ENCODE peak calls at places on chromosomes 6 and 20, in nine cellular contexts. W, H, A, E, I, D, O, U and K are unnamed samples.

GRCh38 chr6:31826793-31827285 is 699 bp upstream of the HSPA1B start:
- DNase-seq in W (peak; percentile 89), H (no peak), A (no peak), E (peak; percentile 87), I (peak; percentile 88), D (peak; percentile 89), O (no peak), U (peak; percentile 62), K (no peak)

GRCh38 chr20:11734431-11734830 is 183.3 kb upstream of the BTBD3 start:
- DNase-seq in W (no peak), H (no peak), A (no peak), E (no peak), I (no peak), D (no peak), O (no peak), U (no peak), K (no peak)

GRCh38 chr6:147166360-147166944 is 37.8 kb upstream of the STXBP5 start:
- DNase-seq in W (no peak), H (peak; percentile 48), A (no peak), E (peak; percentile 36), I (peak; percentile 52), D (no peak), O (no peak), U (no peak), K (peak; percentile 61)

GRCh38 chr20:37980383-37980782 is 52.9 kb downstream of the TTI1 start:
- DNase-seq in W (no peak), H (no peak), A (no peak), E (no peak), I (no peak), D (no peak), O (no peak), U (no peak), K (no peak)

GRCh38 chr6:7296602-7297001 is 16.4 kb downstream of the SSR1 start:
- DNase-seq in W (no peak), H (no peak), A (no peak), E (no peak), I (no peak), D (no peak), O (no peak), U (no peak), K (no peak)

GRCh38 chr6:16570221-16570553 is 191.1 kb downstream of the ATXN1 start:
- DNase-seq in W (no peak), H (no peak), A (no peak), E (no peak), I (no peak), D (no peak), O (no peak), U (no peak), K (no peak)

GRCh38 chr6:84052204-84052882 is 18.8 kb downstream of the MRAP2 start:
- DNase-seq in W (peak; percentile 87), H (peak; percentile 71), A (no peak), E (peak; percentile 34), I (peak; percentile 68), D (peak; percentile 69), O (no peak), U (peak; percentile 47), K (peak; percentile 87)

GRCh38 chr6:79570802-79571367 is 33.7 kb upstream of the LCA5 start:
- DNase-seq in W (peak; percentile 47), H (no peak), A (no peak), E (peak; percentile 61), I (peak; percentile 54), D (no peak), O (no peak), U (no peak), K (peak; percentile 51)

GRCh38 chr6:51655517-51655916 is 431.9 kb downstream of the PKHD1 start:
- DNase-seq in W (no peak), H (no peak), A (no peak), E (no peak), I (no peak), D (no peak), O (no peak), U (no peak), K (no peak)

GRCh38 chr6:166707045-166707444 is 80.0 kb upstream of the RPS6KA2 start:
- DNase-seq in W (peak; percentile 33), H (peak; percentile 43), A (peak; percentile 12), E (no peak), I (peak; percentile 31), D (peak; percentile 57), O (no peak), U (peak; percentile 81), K (peak; percentile 5)

GRCh38 chr6:39239527-39240154 is 10.4 kb upstream of the KCNK5 start:
- DNase-seq in W (no peak), H (no peak), A (no peak), E (no peak), I (no peak), D (no peak), O (no peak), U (no peak), K (no peak)

GRCh38 chr20:19241440-19241839 is 29.0 kb downstream of the SLC24A3 start:
- DNase-seq in W (no peak), H (no peak), A (no peak), E (no peak), I (no peak), D (no peak), O (no peak), U (no peak), K (no peak)

GRCh38 chr6:3706547-3707467 is 44.7 kb downstream of the PXDC1 start:
- DNase-seq in W (no peak), H (peak; percentile 24), A (no peak), E (no peak), I (peak; percentile 61), D (no peak), O (no peak), U (no peak), K (no peak)

GRCh38 chr6:96899019-96899418 is 1.3 kb upstream of the NDUFAF4 start:
- DNase-seq in W (peak; percentile 54), H (peak; percentile 44), A (no peak), E (peak; percentile 60), I (peak; percentile 68), D (no peak), O (no peak), U (no peak), K (peak; percentile 36)

GRCh38 chr6:92354270-92354831 is 1065.0 kb downstream of the EPHA7 start:
- DNase-seq in W (no peak), H (no peak), A (no peak), E (no peak), I (no peak), D (no peak), O (no peak), U (no peak), K (peak; percentile 6)

GRCh38 chr20:15699431-15700146 is 873.7 kb downstream of the KIF16B start:
- DNase-seq in W (no peak), H (no peak), A (no peak), E (no peak), I (no peak), D (no peak), O (no peak), U (peak; percentile 62), K (no peak)

GRCh38 chr6:26439151-26439550 is 1.2 kb upstream of the BTN3A3 start:
- DNase-seq in W (no peak), H (no peak), A (no peak), E (no peak), I (no peak), D (no peak), O (no peak), U (no peak), K (no peak)

GRCh38 chr6:24415753-24416152 is 13.0 kb downstream of the MRS2 start:
- DNase-seq in W (no peak), H (no peak), A (no peak), E (no peak), I (no peak), D (no peak), O (no peak), U (no peak), K (no peak)

GRCh38 chr20:46355778-46356177 is 47.5 kb upstream of the CDH22 start:
- DNase-seq in W (no peak), H (no peak), A (no peak), E (no peak), I (no peak), D (no peak), O (no peak), U (no peak), K (no peak)

GRCh38 chr6:101294676-101295075 is 98.8 kb upstream of the GRIK2 start:
- DNase-seq in W (no peak), H (peak; percentile 52), A (no peak), E (peak; percentile 53), I (peak; percentile 84), D (no peak), O (no peak), U (no peak), K (peak; percentile 60)

GRCh38 chr20:38427655-38428023 is 7.5 kb downstream of the SNHG17 start:
- DNase-seq in W (no peak), H (no peak), A (no peak), E (no peak), I (no peak), D (no peak), O (no peak), U (no peak), K (no peak)

GRCh38 chr6:33689879-33690278 is 21.6 kb downstream of the UQCC2 start:
- DNase-seq in W (no peak), H (no peak), A (no peak), E (no peak), I (no peak), D (no peak), O (no peak), U (no peak), K (peak; percentile 35)